ENCODE peak calls at places on chromosomes 13 and 19, in four cellular contexts. L is memory B cell, B is HCT116, Z is occipital lobe. M is an unnamed sample.

GRCh38 chr19:51472607-51473006 is 5.7 kb upstream of the CEACAM18 start:
- DNase-seq in B (no peak), Z (no peak), L (no peak), M (no peak)

GRCh38 chr19:1471514-1472107 is 7.4 kb downstream of the C19orf25 start:
- DNase-seq in B (no peak), L (no peak), Z (no peak), M (no peak)

GRCh38 chr13:111344471-111345191 is 24.2 kb downstream of the TEX29 start:
- DNase-seq in B (no peak), Z (no peak), L (no peak), M (peak)

GRCh38 chr19:42185281-42185680 is 32.2 kb downstream of the DEDD2 start:
- DNase-seq in B (no peak), Z (no peak), L (no peak), M (no peak)

GRCh38 chr19:50003810-50004419 is 21.3 kb downstream of the VRK3 start:
- DNase-seq in L (no peak), Z (peak), B (peak), M (peak)

GRCh38 chr19:42048992-42049391 is 21.0 kb downstream of the GRIK5 start:
- DNase-seq in B (no peak), L (no peak), Z (no peak), M (no peak)

GRCh38 chr13:110799246-110800236 is 86.0 kb downstream of the ING1 start:
- DNase-seq in L (no peak), B (no peak), Z (no peak), M (peak)

GRCh38 chr19:694481-695349 is 537 bp downstream of the PRSS57 start:
- DNase-seq in Z (no peak), B (no peak), L (no peak), M (no peak)

GRCh38 chr19:38648789-38649304 is 1.4 kb downstream of the ACTN4 start:
- DNase-seq in B (no peak), L (no peak), Z (no peak), M (no peak)